ENCODE peak calls at places on chromosomes 5 and 9, in eight cellular contexts. T is activated naive CD4-positive, alpha-beta T cell treated with anti-CD3 and anti-CD28 coated beads, Interleukin-2, amount 50 U/mL, for 72 hours; J is RWPE1; L is stimulated activated CD4-positive, alpha-beta T cell treated with anti-CD3 and anti-CD28 coated beads, Interleukin-4, amount 100 ng/mL, for 1 hour; I is RKO; H is stimulated activated naive CD4-positive, alpha-beta T cell; X is left ventricle myocardium inferior; D is stomach. F is an unnamed sample.

GRCh38 chr9:124280176-124280691 is 22.5 kb downstream of the NEK6 start:
- DNase-seq in T (no peak), J (peak), L (no peak), I (no peak), H (no peak), X (no peak), D (no peak), F (no peak)

GRCh38 chr5:179257190-179257741 is 88.0 kb downstream of the ADAMTS2 start:
- DNase-seq in T (no peak), J (no peak), L (no peak), I (no peak), H (no peak), X (peak), D (peak), F (no peak)

GRCh38 chr5:80116465-80116864 is 81.3 kb downstream of the THBS4 start:
- DNase-seq in T (no peak), J (no peak), L (no peak), I (no peak), H (no peak), X (no peak), D (no peak), F (no peak)

GRCh38 chr9:14231196-14231990 is 82.5 kb downstream of the NFIB start:
- DNase-seq in T (no peak), J (no peak), L (no peak), I (no peak), H (no peak), X (no peak), D (no peak), F (no peak)

GRCh38 chr9:38057416-38058195 is 11.4 kb downstream of the SHB start:
- DNase-seq in T (no peak), J (peak), L (no peak), I (no peak), H (no peak), X (peak), D (peak), F (no peak)

GRCh38 chr5:126920291-126920690 is 110.1 kb downstream of the MARCHF3 start:
- DNase-seq in T (no peak), J (no peak), L (no peak), I (no peak), H (no peak), X (no peak), D (no peak), F (no peak)

GRCh38 chr5:102638316-102638715 is 116.8 kb upstream of the PAM start:
- DNase-seq in T (no peak), J (no peak), L (no peak), I (no peak), H (no peak), X (no peak), D (no peak), F (peak)

GRCh38 chr5:112418412-112419049 is 546 bp downstream of the EPB41L4A start:
- DNase-seq in T (peak), J (peak), L (no peak), I (no peak), H (no peak), X (peak), D (no peak), F (no peak)

GRCh38 chr5:53476531-53477480 is 3.6 kb upstream of the FST start:
- DNase-seq in T (no peak), J (no peak), L (no peak), I (no peak), H (no peak), X (no peak), D (no peak), F (no peak)

F was measured in epithelial cell of prostate.